ENCODE peak calls at places on chromosomes 11 and 22, in nine cellular contexts. H is frontal cortex; P is neuronal stem cell; V is activated gamma-delta T cell; B is immature natural killer cell; W is fibroblast of the aortic adventitia; T is epithelial cell of esophagus; F is activated CD4-positive, CD25-positive, alpha-beta regulatory T cell treated with anti-CD3 and anti-CD28 coated beads, Interleukin-2, amount 50 U/mL, for 72 hours; Z is upper lobe of right lung. J is an unnamed sample.

GRCh38 chr11:119663279-119663678 is 65.7 kb downstream of the NECTIN1 start:
- DNase-seq in H (peak), T (no peak), F (no peak), V (no peak), W (no peak), Z (no peak), P (no peak), B (no peak), J (peak)

GRCh38 chr11:118406599-118407166 is 5.3 kb downstream of the ATP5MG start:
- DNase-seq in T (no peak), F (no peak), H (no peak), B (no peak), Z (no peak), W (no peak), P (no peak), V (no peak), J (no peak)

GRCh38 chr11:38693306-38693705 is 2095.3 kb upstream of the RAG2 start:
- DNase-seq in W (no peak), Z (no peak), H (no peak), P (no peak), F (no peak), B (no peak), V (no peak), T (no peak), J (no peak)

GRCh38 chr11:250740-251299 is 14.0 kb downstream of the PSMD13 start:
- DNase-seq in P (peak), F (peak), T (peak), H (no peak), B (peak), W (peak), V (no peak), Z (no peak), J (no peak)

GRCh38 chr11:9525116-9525515 is 48.4 kb upstream of the WEE1 start:
- DNase-seq in Z (no peak), P (no peak), B (no peak), H (no peak), F (no peak), V (no peak), T (no peak), W (no peak), J (no peak)

GRCh38 chr11:78784321-78785061 is 209.8 kb upstream of the NARS2 start:
- DNase-seq in P (no peak), Z (no peak), H (no peak), B (no peak), V (no peak), W (peak), F (no peak), T (peak), J (no peak)

GRCh38 chr11:34809191-34810106 is 106.7 kb downstream of the APIP start:
- DNase-seq in V (no peak), T (peak), P (no peak), B (no peak), F (no peak), Z (no peak), H (no peak), W (peak), J (no peak)

GRCh38 chr22:38653741-38654140 is 2.5 kb downstream of the FAM227A start:
- DNase-seq in P (no peak), T (no peak), W (no peak), V (no peak), Z (no peak), H (no peak), B (no peak), F (no peak), J (no peak)

GRCh38 chr11:113177596-113178115 is 136.7 kb upstream of the TTC12 start:
- DNase-seq in W (no peak), B (no peak), T (no peak), Z (no peak), F (no peak), V (no peak), H (no peak), P (no peak), J (no peak)

GRCh38 chr22:39526736-39527171 is 5.8 kb downstream of the RPS19BP1 start:
- DNase-seq in B (no peak), Z (no peak), P (no peak), H (no peak), W (no peak), V (no peak), F (no peak), T (no peak), J (no peak)

GRCh38 chr22:17638182-17638431 is 450 bp upstream of the BCL2L13 start:
- DNase-seq in T (peak), Z (no peak), V (no peak), H (peak), W (no peak), F (no peak), B (no peak), P (no peak), J (no peak)

GRCh38 chr11:47186076-47186936 is at the start of gene PACSIN3:
- DNase-seq in Z (peak), F (peak), T (peak), V (peak), W (no peak), B (no peak), H (peak), P (peak), J (no peak)

J was measured in amygdala.